ENCODE peak calls at places on chromosomes 1 and 21, in ten cellular contexts. M, W, Z, L, V, T, O, B, P and U are unnamed samples.

GRCh38 chr1:184473176-184473966 is 86.5 kb downstream of the C1orf21 start:
- DNase-seq in M (no peak), W (no peak), Z (no peak), L (no peak), V (no peak), T (no peak), O (no peak), B (no peak), P (no peak), U (no peak)

GRCh38 chr1:94887603-94888171 is 39.2 kb downstream of the CNN3 start:
- DNase-seq in M (no peak), W (no peak), Z (no peak), L (no peak), V (no peak), T (no peak), O (no peak), B (no peak), P (no peak), U (no peak)

GRCh38 chr1:222521299-222522104 is 26.4 kb downstream of the HHIPL2 start:
- DNase-seq in M (no peak), W (no peak), Z (no peak), L (no peak), V (no peak), T (no peak), O (peak), B (no peak), P (no peak), U (no peak)

GRCh38 chr1:3432306-3432705 is 22.2 kb upstream of the ARHGEF16 start:
- DNase-seq in M (no peak), W (no peak), Z (no peak), L (no peak), V (no peak), T (no peak), O (no peak), B (no peak), P (no peak), U (no peak)

GRCh38 chr21:41761211-41762181 is 5.4 kb downstream of the RIPK4 start:
- DNase-seq in M (peak), W (no peak), Z (no peak), L (peak), V (peak), T (no peak), O (peak), B (no peak), P (no peak), U (no peak)

GRCh38 chr1:150420560-150421265 is 56.8 kb downstream of the RPRD2 start:
- DNase-seq in M (no peak), W (no peak), Z (no peak), L (no peak), V (no peak), T (no peak), O (peak), B (no peak), P (no peak), U (no peak)

GRCh38 chr1:27659497-27660299 is 12.3 kb downstream of the IFI6 start:
- DNase-seq in M (peak), W (no peak), Z (peak), L (peak), V (peak), T (peak), O (peak), B (peak), P (peak), U (peak)

GRCh38 chr21:28971171-28971570 is 21.5 kb downstream of the LTN1 start:
- DNase-seq in M (no peak), W (no peak), Z (no peak), L (no peak), V (no peak), T (no peak), O (no peak), B (no peak), P (no peak), U (no peak)

GRCh38 chr1:93595266-93595665 is 86.4 kb downstream of the BCAR3 start:
- DNase-seq in M (no peak), W (no peak), Z (no peak), L (no peak), V (no peak), T (no peak), O (peak), B (no peak), P (no peak), U (no peak)

GRCh38 chr21:46402421-46402820 is 56.3 kb upstream of the DIP2A start:
- DNase-seq in M (no peak), W (no peak), Z (no peak), L (no peak), V (no peak), T (no peak), O (no peak), B (no peak), P (no peak), U (no peak)

GRCh38 chr1:190479028-190479427 is 1.4 kb upstream of the BRINP3 start:
- DNase-seq in M (peak), W (no peak), Z (no peak), L (no peak), V (no peak), T (no peak), O (no peak), B (no peak), P (no peak), U (no peak)

GRCh38 chr1:43830802-43831201 is 102.8 kb upstream of the ARTN start:
- DNase-seq in M (no peak), W (no peak), Z (no peak), L (no peak), V (no peak), T (no peak), O (no peak), B (no peak), P (no peak), U (no peak)

GRCh38 chr1:183936791-183937190 is 100.7 kb downstream of the COLGALT2 start:
- DNase-seq in M (no peak), W (no peak), Z (no peak), L (no peak), V (no peak), T (no peak), O (no peak), B (no peak), P (no peak), U (no peak)

GRCh38 chr1:97930472-97930871 is 9.6 kb upstream of the DPYD start:
- DNase-seq in M (no peak), W (no peak), Z (no peak), L (no peak), V (no peak), T (no peak), O (no peak), B (no peak), P (no peak), U (no peak)

GRCh38 chr21:28537371-28538079 is 455.2 kb downstream of the LTN1 start:
- DNase-seq in M (no peak), W (no peak), Z (no peak), L (no peak), V (no peak), T (no peak), O (no peak), B (no peak), P (no peak), U (no peak)

GRCh38 chr1:239189998-239190512 is 196.3 kb upstream of the CHRM3 start:
- DNase-seq in M (no peak), W (no peak), Z (no peak), L (no peak), V (no peak), T (no peak), O (no peak), B (no peak), P (no peak), U (no peak)

GRCh38 chr1:218024211-218024720 is 260.8 kb upstream of the RRP15 start:
- DNase-seq in M (no peak), W (no peak), Z (no peak), L (no peak), V (no peak), T (no peak), O (no peak), B (no peak), P (no peak), U (no peak)

GRCh38 chr1:44733365-44733764 is 2.4 kb upstream of the RNU5D-1 start:
- DNase-seq in M (no peak), W (no peak), Z (no peak), L (no peak), V (no peak), T (no peak), O (peak), B (no peak), P (no peak), U (no peak)

GRCh38 chr1:14835725-14836124 is 237.2 kb downstream of the KAZN start:
- DNase-seq in M (no peak), W (no peak), Z (no peak), L (no peak), V (no peak), T (no peak), O (no peak), B (no peak), P (no peak), U (no peak)

GRCh38 chr1:233241782-233242181 is 53.7 kb downstream of the PCNX2 start:
- DNase-seq in M (no peak), W (no peak), Z (no peak), L (no peak), V (no peak), T (no peak), O (no peak), B (peak), P (no peak), U (no peak)